ENCODE peak calls at places on chromosomes 5 and 9, in seven cellular contexts. I is right atrium auricular region; F is small intestine; Q is CD4-positive, CD25-positive, alpha-beta regulatory T cell; H is heart right ventricle; V is spleen; A is PC-9. O is an unnamed sample. For H3K27me3, the result is how much of the 10 kb centered on the place peaks cover.

GRCh38 chr5:151079838-151080619 is 805 bp downstream of the TNIP1 start:
- DNase-seq in A (no peak), V (peak), Q (no peak), F (no peak), I (no peak), H (no peak), O (peak)

GRCh38 chr9:133055788-133056420 is 5.9 kb upstream of the CEL start:
- DNase-seq in V (no peak), F (no peak), I (no peak), Q (no peak), H (no peak), A (no peak), O (no peak)

GRCh38 chr9:79567671-79568098 is 4.1 kb upstream of the TLE4 start:
- DNase-seq in V (no peak), F (peak), Q (no peak), H (no peak), A (no peak), I (no peak), O (peak)

GRCh38 chr9:5509573-5509972 is 758 bp upstream of the PDCD1LG2 start:
- DNase-seq in Q (no peak), H (no peak), F (no peak), I (no peak), V (no peak), A (no peak), O (peak)

GRCh38 chr9:113875917-113876805 is at the start of gene ZNF618:
- DNase-seq in V (peak), Q (no peak), A (peak), I (no peak), H (peak), F (peak), O (no peak)

GRCh38 chr5:1799110-1799601 is 481 bp downstream of the MRPL36 start:
- DNase-seq in H (no peak), V (no peak), A (peak), Q (no peak), F (peak), I (no peak), O (no peak)

GRCh38 chr5:178116406-178116885 is 3.1 kb downstream of the N4BP3 start:
- DNase-seq in H (no peak), A (no peak), I (no peak), F (no peak), V (peak), Q (peak), O (no peak)

GRCh38 chr5:141637693-141638419 is 1.1 kb downstream of the RELL2 start:
- DNase-seq in I (no peak), V (peak), F (peak), A (peak), Q (peak), H (peak), O (no peak)

GRCh38 chr5:73812962-73813588 is 187.1 kb downstream of the ARHGEF28 start:
- DNase-seq in Q (no peak), A (no peak), F (peak), V (no peak), I (no peak), H (no peak), O (no peak)

GRCh38 chr9:120832766-120833165 is 10.0 kb downstream of the PSMD5 start:
- DNase-seq in V (no peak), I (no peak), H (no peak), A (no peak), Q (no peak), F (no peak), O (no peak)

GRCh38 chr5:73445708-73446630 is 2.6 kb downstream of the FOXD1 start:
- DNase-seq in V (no peak), F (no peak), I (no peak), A (no peak), Q (no peak), H (no peak), O (no peak)

GRCh38 chr5:116579139-116579538 is 4.5 kb upstream of the SEMA6A start:
- DNase-seq in V (no peak), Q (no peak), A (no peak), F (no peak), H (no peak), I (no peak), O (no peak)

GRCh38 chr9:19113964-19114679 is 11.4 kb upstream of the HAUS6 start:
- DNase-seq in H (no peak), A (no peak), Q (no peak), F (peak), V (no peak), I (no peak), O (no peak)

GRCh38 chr5:82375488-82376294 is 97.5 kb upstream of the RPS23 start:
- DNase-seq in A (no peak), F (no peak), I (no peak), V (no peak), H (no peak), Q (no peak), O (no peak)

GRCh38 chr5:157033071-157033583 is 25.8 kb downstream of the HAVCR1 start:
- DNase-seq in V (no peak), I (no peak), F (no peak), A (no peak), Q (no peak), H (no peak), O (no peak)

GRCh38 chr9:111783857-111784256 is 10.9 kb downstream of the SHOC1 start:
- DNase-seq in Q (no peak), H (no peak), F (no peak), V (no peak), I (no peak), A (no peak), O (no peak)

GRCh38 chr9:12014488-12014887 is 678.7 kb upstream of the TYRP1 start:
- DNase-seq in V (no peak), F (no peak), A (no peak), Q (no peak), I (no peak), H (no peak), O (no peak)

GRCh38 chr9:121743441-121744001 is 92.1 kb downstream of the DAB2IP start:
- DNase-seq in A (peak), V (peak), F (peak), I (peak), H (peak), Q (no peak), O (no peak)

GRCh38 chr5:16894236-16895057 is 41.6 kb downstream of the MYO10 start:
- DNase-seq in A (peak), Q (no peak), H (no peak), I (no peak), V (no peak), F (peak), O (peak)

GRCh38 chr5:62718368-62718767 is 139.7 kb downstream of the LRRC70 start:
- DNase-seq in A (no peak), H (no peak), I (no peak), F (no peak), Q (no peak), V (no peak), O (no peak)

GRCh38 chr9:113578877-113579269 is 115.3 kb downstream of the RGS3 start:
- DNase-seq in H (no peak), I (peak), Q (peak), F (peak), A (peak), V (peak), O (peak)

GRCh38 chr9:6149315-6149714 is 66.3 kb upstream of the IL33 start:
- DNase-seq in H (peak), Q (no peak), I (no peak), A (no peak), F (no peak), V (no peak), O (no peak)

GRCh38 chr9:93305497-93306020 is 121.6 kb downstream of the WNK2 start:
- DNase-seq in F (no peak), Q (no peak), V (peak), I (peak), A (no peak), H (peak), O (no peak)

GRCh38 chr9:123998970-123999621 is 12.5 kb upstream of the LHX2 start:
- DNase-seq in H (peak), Q (no peak), A (no peak), F (no peak), V (peak), I (no peak), O (no peak)

GRCh38 chr5:72271696-72272095 is 48.3 kb downstream of the MRPS27 start:
- DNase-seq in H (no peak), F (no peak), Q (no peak), V (no peak), A (no peak), I (no peak), O (no peak)

GRCh38 chr9:84340535-84340934 is at the start of gene SLC28A3:
- DNase-seq in F (peak), V (no peak), A (peak), H (no peak), I (no peak), Q (no peak), O (peak)

GRCh38 chr9:118439446-118439845 is 735.2 kb downstream of the TLR4 start:
- DNase-seq in H (no peak), Q (no peak), A (no peak), I (no peak), V (no peak), F (peak), O (no peak)

GRCh38 chr5:67268233-67269011 is 71.8 kb upstream of the CD180 start:
- DNase-seq in Q (no peak), H (peak), F (peak), I (peak), V (no peak), A (no peak), O (peak)

GRCh38 chr5:126044931-126045565 is 378.2 kb upstream of the GRAMD2B start:
- DNase-seq in I (no peak), A (no peak), V (no peak), F (no peak), Q (no peak), H (no peak), O (no peak)

DNA sequence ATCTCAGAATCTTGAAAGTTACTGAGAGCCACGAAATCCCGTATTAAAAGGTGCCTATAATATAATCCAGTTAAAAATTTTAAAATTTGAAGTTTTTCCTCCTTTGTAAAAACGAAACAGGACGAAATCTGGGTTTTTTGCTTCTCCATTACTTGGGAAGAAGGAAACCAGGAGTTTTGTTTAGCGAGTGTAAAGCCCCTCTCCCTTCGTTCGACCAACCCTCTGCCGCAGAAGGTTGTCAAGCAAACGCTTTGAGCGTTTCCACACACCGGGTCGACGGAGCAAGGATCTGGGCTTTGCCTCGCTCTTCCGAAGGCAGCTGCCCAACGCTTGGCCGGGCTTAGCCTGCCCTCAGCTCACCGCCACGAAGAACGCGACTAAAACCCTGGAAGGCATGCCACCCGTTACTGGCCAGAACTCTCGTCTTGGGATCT is 1.6 kb upstream of the FOXE1 start:
- DNase-seq in F (no peak), H (no peak), Q (no peak), A (no peak), I (no peak), V (no peak), O (no peak)
- H3K27me3 ChIP-seq in F (half or more), H (half or more), Q (half or more), A (under half), I (under half), V (half or more), O (half or more)

GRCh38 chr5:38157024-38157423 is 101.3 kb upstream of the EGFLAM start:
- DNase-seq in F (no peak), H (no peak), I (no peak), V (no peak), A (no peak), Q (no peak), O (no peak)
- H3K27me3 ChIP-seq in F (under half), H (under half), I (under half), V (under half), A (under half), Q (under half), O (under half)

DNA sequence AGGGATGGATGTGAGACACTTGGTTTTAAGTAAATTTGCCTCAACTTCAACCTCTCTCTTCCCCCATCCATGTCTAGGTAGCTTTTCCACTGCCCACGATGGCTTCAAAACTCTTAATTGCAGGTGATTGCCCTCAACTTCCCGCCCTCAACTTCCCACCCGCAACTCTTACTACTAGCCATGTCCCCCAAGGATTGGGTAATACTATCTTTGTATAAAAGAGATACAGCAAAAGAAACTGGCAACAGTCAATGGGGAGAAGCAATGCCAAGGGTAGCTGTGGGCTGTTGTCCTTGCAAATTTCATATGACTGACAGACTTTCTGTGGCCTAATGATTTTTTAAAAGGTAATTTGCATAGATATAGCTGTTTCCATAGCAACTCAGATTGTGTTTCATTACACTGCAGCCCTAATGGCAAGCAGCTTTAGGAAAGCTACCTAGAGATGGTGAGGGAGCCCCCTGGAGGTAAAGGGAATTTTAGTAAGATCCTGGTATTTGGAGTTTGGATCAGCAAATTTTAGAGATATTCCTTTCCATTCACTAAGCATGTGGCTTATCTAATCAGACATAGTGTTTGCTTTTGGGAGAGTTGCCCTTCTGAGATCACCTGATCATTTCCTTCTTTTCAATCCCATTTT is 421.5 kb upstream of the DAP start:
- DNase-seq in F (peak), V (no peak), Q (no peak), I (no peak), A (peak), H (no peak), O (no peak)
- H3K27me3 ChIP-seq in F (under half), V (under half), Q (under half), I (under half), A (under half), H (under half), O (under half)

DNA sequence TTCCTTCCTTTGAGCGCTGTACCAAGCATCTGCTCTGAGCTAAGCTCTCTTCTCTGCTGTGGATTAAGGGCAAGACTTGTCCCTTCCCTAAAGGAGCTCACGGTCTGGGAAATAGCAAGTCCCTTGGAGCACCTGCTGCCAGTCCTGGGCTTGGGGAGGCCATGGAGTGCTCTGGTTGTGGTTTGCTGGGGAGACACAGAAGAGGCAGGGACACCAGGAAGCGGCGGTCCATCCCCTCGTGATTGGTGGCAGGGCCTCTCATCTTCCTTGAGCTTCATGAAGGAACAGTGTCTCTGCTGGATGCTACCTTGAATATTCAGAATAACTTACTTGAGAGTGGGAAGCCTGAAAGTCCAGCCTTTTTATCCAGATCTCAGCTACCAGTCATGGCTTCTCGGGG is 35.3 kb downstream of the COL5A1 start:
- DNase-seq in H (no peak), I (no peak), A (no peak), V (peak), Q (no peak), F (no peak), O (no peak)
- H3K27me3 ChIP-seq in H (under half), I (under half), A (half or more), V (under half), Q (under half), F (under half), O (under half)

DNA sequence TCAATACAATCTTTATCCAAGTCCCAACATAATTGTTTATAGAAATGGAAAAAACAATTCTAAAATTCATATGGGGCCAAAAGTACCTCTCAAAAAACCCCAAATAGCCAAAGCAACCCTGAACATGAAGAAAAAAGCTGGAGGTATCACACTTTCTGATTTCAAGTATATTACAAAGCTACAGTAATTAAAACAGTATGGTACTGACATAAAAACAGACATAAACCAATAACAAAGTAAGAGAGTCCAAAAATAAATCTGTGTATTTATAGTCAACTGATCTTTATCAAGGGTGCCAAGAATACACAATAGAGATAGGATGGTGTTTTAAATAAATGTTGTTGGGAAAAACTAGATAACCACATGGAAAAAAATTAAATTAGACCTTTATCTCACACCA is 13.6 kb upstream of the GOLPH3 start:
- DNase-seq in F (no peak), H (no peak), A (no peak), I (no peak), V (no peak), Q (no peak), O (no peak)
- H3K27me3 ChIP-seq in F (under half), H (under half), A (under half), I (under half), V (under half), Q (under half), O (under half)

GRCh38 chr5:137594717-137595116 is 95.6 kb upstream of the SPOCK1 start:
- DNase-seq in Q (no peak), F (no peak), H (no peak), A (no peak), I (no peak), V (no peak), O (no peak)

GRCh38 chr5:137599479-137599878 is 100.4 kb upstream of the SPOCK1 start:
- DNase-seq in H (no peak), Q (no peak), A (no peak), F (no peak), I (no peak), V (no peak), O (no peak)

GRCh38 chr5:137600721-137601360 is 101.7 kb upstream of the SPOCK1 start:
- DNase-seq in Q (no peak), H (no peak), V (no peak), F (no peak), A (no peak), I (no peak), O (no peak)

GRCh38 chr5:137595680-137596079 is 96.6 kb upstream of the SPOCK1 start:
- DNase-seq in F (no peak), H (no peak), Q (no peak), A (no peak), I (no peak), V (no peak), O (no peak)

GRCh38 chr5:137598341-137598740 is 99.2 kb upstream of the SPOCK1 start:
- DNase-seq in A (no peak), F (no peak), V (no peak), Q (no peak), I (no peak), H (no peak), O (no peak)
- H3K27me3 ChIP-seq in A (half or more), F (under half), V (under half), Q (under half), I (under half), H (under half), O (under half)

DNA sequence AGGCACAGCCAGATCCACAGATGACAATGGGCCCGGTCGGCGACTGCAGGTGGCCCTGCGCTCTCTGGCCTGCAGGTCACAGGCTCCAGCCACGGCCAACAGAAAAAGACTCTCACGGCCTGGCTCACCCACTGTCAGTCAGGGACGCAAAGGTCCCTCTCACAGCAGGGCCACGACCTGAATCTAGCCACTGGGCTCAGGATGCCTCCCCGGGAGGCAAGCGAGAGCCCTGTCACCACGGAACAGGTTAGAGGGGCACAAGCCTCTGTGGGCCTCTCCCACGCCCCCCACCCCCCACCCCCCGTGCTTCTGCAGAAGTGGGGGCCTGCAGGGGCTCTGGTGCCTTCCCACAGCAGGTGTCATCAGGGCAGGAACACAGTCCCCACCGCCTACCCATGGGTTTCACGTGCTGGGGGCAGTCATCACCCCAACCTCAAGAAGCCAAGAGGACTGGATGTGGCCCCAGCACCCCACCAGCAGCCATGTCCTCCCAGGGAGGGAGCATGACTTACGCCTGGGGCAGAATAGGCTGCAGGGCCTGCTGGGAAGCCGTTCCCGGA is 17.3 kb upstream of the EGFL7 start:
- DNase-seq in V (no peak), I (no peak), F (no peak), H (no peak), Q (no peak), A (no peak), O (no peak)
- H3K27me3 ChIP-seq in V (under half), I (under half), F (under half), H (under half), Q (under half), A (under half), O (half or more)

DNA sequence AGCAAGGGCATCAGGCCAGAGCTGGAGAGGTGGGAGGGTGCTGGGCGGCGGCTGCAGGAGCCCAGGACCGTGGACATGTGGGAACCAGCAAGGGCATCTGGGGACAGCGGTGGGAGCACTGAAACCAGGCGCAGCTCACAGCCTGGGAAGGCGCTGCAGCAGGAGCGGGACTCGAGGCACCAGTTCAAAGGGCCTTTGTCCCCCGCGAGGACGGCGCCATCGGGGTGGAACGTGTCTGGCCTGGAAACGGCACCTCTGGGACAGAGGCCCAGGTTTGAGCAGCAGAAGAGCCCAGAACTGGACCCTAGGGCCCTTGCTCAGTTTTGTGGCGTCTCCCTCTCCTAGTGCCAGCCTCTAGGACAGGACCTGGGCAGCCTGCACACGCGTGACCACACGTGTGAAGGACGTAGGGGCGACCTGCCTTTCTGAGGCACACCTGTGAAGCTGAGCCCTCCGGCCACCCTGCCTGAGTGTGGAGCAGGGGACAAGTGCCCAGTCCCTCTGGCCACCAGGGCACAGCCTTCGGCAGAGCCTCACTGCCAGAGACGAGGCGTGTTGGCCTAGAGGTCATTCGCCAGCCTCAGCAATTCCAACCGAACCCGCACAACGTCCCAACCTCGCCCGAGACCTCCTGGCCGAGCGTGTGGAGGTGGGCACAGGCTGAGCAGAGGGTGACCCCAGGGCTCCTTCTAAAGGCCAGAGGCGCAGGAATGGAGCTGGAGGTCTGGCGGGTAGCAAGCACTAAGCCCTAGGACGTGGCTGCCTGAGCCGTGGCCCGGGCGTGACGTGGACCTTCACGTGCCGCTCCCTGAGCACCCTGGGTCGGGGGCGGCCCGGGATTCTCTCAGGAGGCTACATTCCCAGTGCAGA is 2.2 kb upstream of the TMEM210 start:
- DNase-seq in A (no peak), H (no peak), Q (no peak), V (no peak), I (no peak), F (no peak), O (no peak)
- H3K27me3 ChIP-seq in A (under half), H (under half), Q (under half), V (under half), I (under half), F (under half), O (half or more)

O was measured in foreskin keratinocyte.